ENCODE peak calls at places on chromosomes 4 and X, in four cellular contexts. S, O, F and R are unnamed samples.

GRCh38 chr4:141563721-141564120 is 72.7 kb upstream of the IL15 start:
- DNase-seq in S (no peak), O (no peak), F (no peak), R (no peak)

GRCh38 chr4:13534344-13535063 is 9.8 kb downstream of the NKX3-2 start:
- DNase-seq in S (peak; percentile 20), O (no peak), F (no peak), R (no peak)

GRCh38 chrX:12770440-12770839 is 20.8 kb upstream of the PRPS2 start:
- DNase-seq in S (peak; percentile 42), O (no peak), F (no peak), R (no peak)

GRCh38 chr4:3041192-3042142 is 32.9 kb downstream of the HTT-AS start:
- DNase-seq in S (peak; percentile 62), O (peak; percentile 31), F (peak; percentile 84), R (peak; percentile 14)

GRCh38 chr4:39942507-39942906 is 35.2 kb downstream of the PDS5A start:
- DNase-seq in S (no peak), O (no peak), F (no peak), R (no peak)

GRCh38 chr4:28759064-28759463 is 1898.4 kb downstream of the STIM2 start:
- DNase-seq in S (no peak), O (no peak), F (no peak), R (no peak)

GRCh38 chr4:188905248-188905647 is 766.0 kb downstream of the TRIML1 start:
- DNase-seq in S (no peak), O (no peak), F (no peak), R (no peak)

GRCh38 chr4:80104927-80105326 is 31.9 kb upstream of the ANTXR2 start:
- DNase-seq in S (no peak), O (no peak), F (no peak), R (no peak)

GRCh38 chrX:123185714-123186113 is 1.6 kb downstream of the GRIA3 start:
- DNase-seq in S (no peak), O (no peak), F (no peak), R (no peak)

GRCh38 chrX:114619874-114620273 is 36.0 kb downstream of the HTR2C start:
- DNase-seq in S (peak; percentile 21), O (no peak), F (no peak), R (no peak)

GRCh38 chr4:24568425-24568824 is 15.9 kb downstream of the DHX15 start:
- DNase-seq in S (no peak), O (no peak), F (no peak), R (no peak)